ENCODE peak calls at places on chromosomes 12 and 14, in four cellular contexts. E is upper lobe of right lung; Z is activated T-helper 1 cell treated with Interleukin-2 at 50 U/mL for 16 hours; W is activated T-cell treated with anti-CD3 and anti-CD28 coated beads, Interleukin-2, amount 50 U/mL, for 72 hours. T is an unnamed sample.

GRCh38 chr12:124022161-124022560 is 49.1 kb downstream of the ZNF664 start:
- DNase-seq in W (no peak), Z (no peak), E (no peak), T (no peak)

GRCh38 chr14:61479746-61480502 is 158.5 kb downstream of the PRKCH start:
- DNase-seq in W (no peak), Z (no peak), E (no peak), T (no peak)

GRCh38 chr14:55749201-55749812 is 169.3 kb downstream of the KTN1 start:
- DNase-seq in Z (no peak), W (no peak), E (no peak), T (no peak)

GRCh38 chr12:12224240-12224940 is 42.5 kb downstream of the LRP6 start:
- DNase-seq in W (no peak), Z (no peak), E (no peak), T (no peak)

GRCh38 chr14:96980835-96981234 is 183.7 kb downstream of the VRK1 start:
- DNase-seq in E (no peak), W (no peak), Z (no peak), T (no peak)

GRCh38 chr12:81530352-81530751 is 228.8 kb downstream of the PPFIA2 start:
- DNase-seq in W (no peak), Z (no peak), E (no peak), T (no peak)

GRCh38 chr14:23066368-23066767 is 9.0 kb upstream of the CDH24 start:
- DNase-seq in E (no peak), W (no peak), Z (no peak), T (no peak)

GRCh38 chr12:55725556-55725955 is 3.3 kb downstream of the CD63 start:
- DNase-seq in E (no peak), W (no peak), Z (no peak), T (no peak)

GRCh38 chr12:6867407-6868210 is at the start of gene TPI1:
- DNase-seq in W (peak), Z (peak), E (peak), T (peak)

GRCh38 chr12:54661048-54661447 is 12.9 kb upstream of the DCD start:
- DNase-seq in Z (no peak), W (no peak), E (no peak), T (no peak)

GRCh38 chr12:103799504-103800251 is 41.4 kb downstream of the NT5DC3 start:
- DNase-seq in E (no peak), Z (no peak), W (no peak), T (no peak)

GRCh38 chr14:24188251-24189058 is at the start of gene IPO4:
- DNase-seq in E (peak), W (peak), Z (peak), T (peak)

GRCh38 chr12:102824218-102824835 is 92.7 kb downstream of the PAH start:
- DNase-seq in Z (no peak), E (peak), W (peak), T (no peak)

GRCh38 chr14:105066285-105067071 is 1.2 kb upstream of the GPR132 start:
- DNase-seq in W (peak), Z (no peak), E (no peak), T (no peak)

GRCh38 chr12:125568306-125568705 is 503.1 kb downstream of the AACS start:
- DNase-seq in E (no peak), Z (no peak), W (no peak), T (no peak)

GRCh38 chr12:55051197-55051920 is 31.6 kb downstream of the NEUROD4 start:
- DNase-seq in W (no peak), Z (no peak), E (no peak), T (no peak)

GRCh38 chr12:14768823-14769405 is 34.4 kb downstream of the WBP11 start:
- DNase-seq in Z (no peak), W (peak), E (no peak), T (peak)

GRCh38 chr14:96089401-96089800 is 50.2 kb downstream of the C14orf132 start:
- DNase-seq in W (no peak), Z (no peak), E (no peak), T (no peak)

GRCh38 chr12:9149372-9149771 is 33.7 kb upstream of the A2M start:
- DNase-seq in Z (no peak), E (no peak), W (no peak), T (no peak)

GRCh38 chr12:116135209-116135930 is 142.1 kb downstream of the MED13L start:
- DNase-seq in E (no peak), Z (no peak), W (no peak), T (no peak)

GRCh38 chr12:81211306-81211705 is 133.4 kb downstream of the ACSS3 start:
- DNase-seq in W (no peak), E (no peak), Z (no peak), T (no peak)

GRCh38 chr12:96136129-96136528 is 58.0 kb upstream of the ELK3 start:
- DNase-seq in E (no peak), Z (no peak), W (no peak), T (no peak)

GRCh38 chr14:94644102-94644535 is 31.9 kb downstream of the SERPINA3 start:
- DNase-seq in Z (no peak), E (no peak), W (no peak), T (no peak)

GRCh38 chr12:125861299-125862281 is 796.4 kb downstream of the AACS start:
- DNase-seq in Z (no peak), E (peak), W (no peak), T (peak)

GRCh38 chr12:31600252-31600651 is 9.3 kb upstream of the DENND5B start:
- DNase-seq in Z (no peak), W (no peak), E (no peak), T (no peak)

GRCh38 chr12:3152013-3152412 is 74.8 kb downstream of the TSPAN9 start:
- DNase-seq in Z (no peak), W (no peak), E (peak), T (no peak)

GRCh38 chr14:77278461-77279230 is 7.6 kb upstream of the NGB start:
- DNase-seq in E (no peak), Z (no peak), W (no peak), T (no peak)

GRCh38 chr14:92956961-92957360 is 34.0 kb downstream of the CHGA start:
- DNase-seq in W (no peak), Z (no peak), E (no peak), T (no peak)

GRCh38 chr12:106416273-106416672 is 58.7 kb downstream of the POLR3B start:
- DNase-seq in W (no peak), Z (no peak), E (no peak), T (no peak)

GRCh38 chr14:36822671-36823070 is 161.0 kb downstream of the PAX9 start:
- DNase-seq in Z (no peak), W (no peak), E (no peak), T (no peak)

GRCh38 chr14:50768693-50769092 is 62.3 kb downstream of the NIN start:
- DNase-seq in Z (no peak), E (no peak), W (no peak), T (no peak)

GRCh38 chr12:1927051-1927680 is 8.7 kb upstream of the CACNA2D4 start:
- DNase-seq in E (peak), W (no peak), Z (no peak), T (no peak)

GRCh38 chr12:16189849-16190248 is 87.6 kb downstream of the SLC15A5 start:
- DNase-seq in Z (no peak), E (no peak), W (no peak), T (no peak)

GRCh38 chr12:89245090-89245489 is 107.2 kb downstream of the DUSP6 start:
- DNase-seq in E (no peak), Z (no peak), W (peak), T (peak)

GRCh38 chr14:94345344-94346072 is 22.4 kb upstream of the SERPINA6 start:
- DNase-seq in E (no peak), Z (no peak), W (no peak), T (no peak)

GRCh38 chr14:80239631-80240030 is 28.3 kb upstream of the DIO2 start:
- DNase-seq in W (no peak), Z (no peak), E (no peak), T (no peak)

GRCh38 chr12:84969226-84969625 is 56.6 kb upstream of the SLC6A15 start:
- DNase-seq in W (no peak), E (no peak), Z (no peak), T (no peak)